ENCODE peak calls at places on chromosomes 7 and 10, in seven cellular contexts. J is ACHN; N is activated CD8-positive, alpha-beta memory T cell treated with anti-CD3 and anti-CD28 coated beads for 4 hours; P is kidney glomerular epithelial cell; V is activated naive CD4-positive, alpha-beta T cell treated with anti-CD3 and anti-CD28 coated beads, Interleukin-2, amount 10 ng/mL, durations not matched to agents 7 days and 5 days; Y is hepatocyte; X is GM12891. L is an unnamed sample.

GRCh38 chr10:119817991-119818888 is 54.4 kb downstream of the MCMBP start:
- DNase-seq in J (no peak), N (no peak), P (no peak), V (peak; percentile 27), Y (peak; percentile 91), X (no peak), L (peak; percentile 34)

GRCh38 chr7:150421831-150422230 is 28.6 kb upstream of the GIMAP8 start:
- DNase-seq in J (no peak), N (no peak), P (no peak), V (peak; percentile 1), Y (no peak), X (no peak), L (no peak)

GRCh38 chr10:490256-490655 is 199.2 kb downstream of the DIP2C start:
- DNase-seq in J (no peak), N (no peak), P (no peak), V (no peak), Y (no peak), X (no peak), L (no peak)

GRCh38 chr10:71634531-71635164 is 84.9 kb downstream of the C10orf105 start:
- DNase-seq in J (no peak), N (no peak), P (no peak), V (no peak), Y (no peak), X (no peak), L (no peak)

GRCh38 chr7:39386718-39387117 is 179.5 kb upstream of the YAE1 start:
- DNase-seq in J (no peak), N (no peak), P (no peak), V (no peak), Y (no peak), X (no peak), L (no peak)

GRCh38 chr7:101391991-101392390 is 29.3 kb downstream of the COL26A1 start:
- DNase-seq in J (no peak), N (no peak), P (no peak), V (no peak), Y (no peak), X (no peak), L (no peak)

GRCh38 chr10:97138174-97138573 is 47.6 kb downstream of the SLIT1 start:
- DNase-seq in J (peak; percentile 11), N (no peak), P (no peak), V (no peak), Y (peak; percentile 46), X (no peak), L (no peak)

GRCh38 chr10:3775671-3776551 is 9.1 kb downstream of the KLF6 start:
- DNase-seq in J (peak; percentile 56), N (no peak), P (no peak), V (no peak), Y (peak; percentile 70), X (no peak), L (no peak)

GRCh38 chr7:92723205-92723604 is 113.2 kb downstream of the CDK6 start:
- DNase-seq in J (peak; percentile 39), N (no peak), P (peak; percentile 23), V (no peak), Y (no peak), X (no peak), L (no peak)

GRCh38 chr7:139568346-139568675 is 44.8 kb downstream of the CLEC2L start:
- DNase-seq in J (no peak), N (no peak), P (no peak), V (no peak), Y (no peak), X (no peak), L (no peak)

GRCh38 chr10:93272884-93273675 is 199.4 kb downstream of the CYP26A1 start:
- DNase-seq in J (no peak), N (no peak), P (no peak), V (no peak), Y (no peak), X (no peak), L (no peak)

GRCh38 chr10:120806081-120806480 is 45.1 kb upstream of the WDR11 start:
- DNase-seq in J (no peak), N (no peak), P (no peak), V (no peak), Y (no peak), X (no peak), L (no peak)

GRCh38 chr10:8700689-8701088 is 646.2 kb downstream of the GATA3 start:
- DNase-seq in J (no peak), N (no peak), P (no peak), V (no peak), Y (no peak), X (no peak), L (no peak)

GRCh38 chr7:64180989-64181388 is 26.0 kb upstream of the ZNF735 start:
- DNase-seq in J (peak; percentile 12), N (no peak), P (no peak), V (no peak), Y (no peak), X (no peak), L (no peak)

GRCh38 chr10:89373916-89374711 is 3.7 kb upstream of the IFIT1B start:
- DNase-seq in J (peak; percentile 48), N (no peak), P (peak; percentile 80), V (no peak), Y (peak; percentile 69), X (no peak), L (no peak)

GRCh38 chr10:6203331-6204062 is 765 bp downstream of the PFKFB3 start:
- DNase-seq in J (peak; percentile 53), N (peak; percentile 32), P (peak; percentile 42), V (peak; percentile 74), Y (peak; percentile 87), X (peak; percentile 83), L (peak; percentile 85)